ENCODE peak calls at places on chromosomes 11 and 22, in four cellular contexts. D is astrocyte, V is right lobe of liver, X is nephron progenitor cell. A is an unnamed sample.

GRCh38 chr22:32444068-32444467 is 20.2 kb downstream of the BPIFC start:
- DNase-seq in V (no peak), D (no peak), X (no peak), A (no peak)

GRCh38 chr11:28903716-28904115 is 795.5 kb downstream of the METTL15 start:
- DNase-seq in X (no peak), D (no peak), V (no peak), A (no peak)

GRCh38 chr11:278001-278951 is at the start of gene NLRP6:
- DNase-seq in X (no peak), D (no peak), V (no peak), A (no peak)

GRCh38 chr11:89495951-89496350 is 4.8 kb upstream of the NOX4 start:
- DNase-seq in X (no peak), V (no peak), D (peak), A (no peak)

GRCh38 chr11:120168960-120169681 is 31.2 kb upstream of the TRIM29 start:
- DNase-seq in V (no peak), D (no peak), X (peak), A (peak)

GRCh38 chr11:1116104-1116503 is 41.4 kb downstream of the MUC2 start:
- DNase-seq in D (no peak), X (no peak), V (peak), A (no peak)

GRCh38 chr11:112481893-112482292 is 221.2 kb upstream of the PLET1 start:
- DNase-seq in D (no peak), V (no peak), X (no peak), A (no peak)

GRCh38 chr11:67437082-67437821 is at the start of gene PTPRCAP:
- DNase-seq in X (no peak), V (no peak), D (no peak), A (no peak)

GRCh38 chr11:114168086-114168448 is 108.6 kb downstream of the ZBTB16 start:
- DNase-seq in V (no peak), D (no peak), X (no peak), A (no peak)

DNA sequence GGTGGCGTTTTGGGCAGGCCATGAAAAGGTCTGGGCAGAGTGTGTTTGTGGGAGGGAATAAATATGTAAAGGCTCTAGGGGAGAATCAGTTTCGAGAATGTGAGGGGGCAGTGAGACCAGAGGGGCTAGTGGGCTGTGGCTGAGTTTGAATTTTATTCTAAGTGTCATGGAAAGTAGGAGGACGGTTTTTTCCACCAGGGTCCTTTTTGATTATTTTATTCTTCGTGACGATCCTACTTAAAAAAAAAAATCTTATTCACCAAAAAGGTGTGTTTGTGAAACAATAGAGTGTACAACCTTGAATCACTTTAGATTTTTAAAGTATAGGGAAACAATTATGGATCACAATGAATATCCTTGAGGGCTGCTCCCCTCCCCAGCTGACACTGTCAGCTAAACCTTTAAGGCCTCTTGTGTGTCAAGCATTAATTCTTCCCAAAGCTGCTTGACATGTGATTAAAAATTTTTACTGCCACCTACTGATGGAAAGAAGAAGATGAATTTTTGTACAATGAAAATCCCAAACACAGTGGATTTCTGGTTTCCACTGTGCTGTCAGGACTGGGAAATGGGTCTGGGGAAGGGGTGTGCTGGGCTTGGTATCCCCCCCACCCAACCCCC is 107.5 kb upstream of the OR4B1 start:
- DNase-seq in D (peak), X (no peak), V (peak), A (no peak)
- TF ChIP-seq CTCF in D (peak), X (no peak), V (peak), A (peak)

DNA sequence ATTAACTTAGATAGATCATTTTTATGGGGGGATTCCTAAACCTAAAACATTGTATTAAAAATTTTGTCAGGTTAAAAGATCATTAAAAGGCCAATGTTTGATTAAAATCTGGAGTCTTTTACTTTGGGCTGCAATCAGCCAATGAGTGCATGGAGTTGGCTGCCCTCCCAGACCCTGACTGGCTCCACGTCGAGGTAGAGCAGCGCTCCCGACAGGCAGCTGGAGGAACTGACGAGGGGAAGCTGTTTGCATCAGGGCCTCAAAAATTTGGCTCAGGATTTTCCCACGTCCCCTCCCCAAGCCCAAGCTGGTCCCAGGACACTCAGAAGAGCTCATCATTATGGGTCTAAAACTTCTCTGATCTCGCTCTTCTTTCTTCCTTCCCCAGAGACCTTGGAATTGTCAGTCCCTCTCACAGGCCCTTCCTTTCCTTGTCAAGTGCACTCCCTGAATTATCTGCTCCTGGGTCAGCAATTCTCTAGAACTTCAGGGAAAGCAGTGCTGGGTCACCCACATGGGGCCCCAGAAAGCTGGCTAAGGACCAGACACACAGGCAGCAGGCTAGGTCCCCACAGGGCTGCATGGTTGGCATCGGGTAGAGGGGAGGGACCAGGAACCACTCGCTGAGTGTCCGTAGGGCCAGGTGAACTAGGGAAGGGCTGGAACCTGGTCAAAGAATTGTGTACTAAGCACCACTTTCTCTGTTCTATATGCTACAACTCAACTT is 119.6 kb upstream of the IGLL5 start:
- DNase-seq in D (no peak), V (no peak), X (no peak), A (no peak)
- TF ChIP-seq CTCF in D (no peak), V (no peak), X (no peak), A (no peak)

GRCh38 chr11:128956401-128957203 is 13.9 kb upstream of the TP53AIP1 start:
- DNase-seq in D (peak), X (peak), V (no peak), A (peak)
- TF ChIP-seq CTCF in D (peak), X (peak), V (peak), A (peak)

DNA sequence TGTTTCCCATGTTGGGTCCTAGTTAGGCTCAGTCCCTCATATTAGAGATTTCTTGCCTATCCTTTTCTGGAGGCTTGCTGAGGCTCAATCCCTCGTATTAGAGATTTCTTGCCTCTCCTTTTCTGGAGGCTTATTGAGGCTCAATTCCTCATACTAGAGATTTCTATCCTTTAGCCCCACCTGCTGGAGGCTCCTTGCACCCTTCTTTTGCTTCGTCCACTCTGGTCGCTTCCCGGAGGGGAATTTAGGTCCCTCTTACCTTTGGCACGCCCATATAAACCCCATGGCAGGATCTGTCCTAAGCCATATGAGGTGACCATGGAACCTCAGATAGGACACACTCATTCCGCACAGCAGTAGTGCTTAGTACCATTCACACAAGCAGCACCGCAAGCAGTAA is 15.9 kb downstream of the CYP2D6 start:
- DNase-seq in V (no peak), X (no peak), D (no peak), A (peak)
- TF ChIP-seq CTCF in V (no peak), X (no peak), D (peak), A (peak)

DNA sequence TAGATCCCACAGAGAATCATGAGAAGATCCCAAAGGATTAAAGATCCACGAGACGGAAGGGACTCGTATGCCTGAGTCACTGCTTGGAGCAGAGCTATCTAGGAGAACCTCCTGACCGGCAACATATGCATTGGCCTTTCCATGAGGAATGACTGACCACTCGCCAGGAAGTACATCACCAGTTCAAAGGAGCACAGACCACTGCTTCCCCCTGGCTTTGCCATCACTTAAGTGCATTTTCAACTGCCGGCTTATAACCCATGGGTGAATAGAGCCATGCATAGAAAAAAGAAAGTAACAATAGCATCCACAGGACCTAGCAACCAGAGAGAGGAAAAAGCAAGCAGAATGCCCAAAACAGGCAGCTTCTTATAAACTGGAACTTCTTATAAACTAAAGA is 98.3 kb upstream of the ZC3H12C start:
- DNase-seq in X (no peak), V (no peak), D (no peak), A (no peak)
- TF ChIP-seq CTCF in X (no peak), V (no peak), D (no peak), A (no peak)

GRCh38 chr11:101323997-101324396 is 194.4 kb upstream of the PGR start:
- DNase-seq in D (no peak), X (no peak), V (no peak), A (no peak)
- TF ChIP-seq CTCF in D (no peak), X (no peak), V (peak), A (no peak)

DNA sequence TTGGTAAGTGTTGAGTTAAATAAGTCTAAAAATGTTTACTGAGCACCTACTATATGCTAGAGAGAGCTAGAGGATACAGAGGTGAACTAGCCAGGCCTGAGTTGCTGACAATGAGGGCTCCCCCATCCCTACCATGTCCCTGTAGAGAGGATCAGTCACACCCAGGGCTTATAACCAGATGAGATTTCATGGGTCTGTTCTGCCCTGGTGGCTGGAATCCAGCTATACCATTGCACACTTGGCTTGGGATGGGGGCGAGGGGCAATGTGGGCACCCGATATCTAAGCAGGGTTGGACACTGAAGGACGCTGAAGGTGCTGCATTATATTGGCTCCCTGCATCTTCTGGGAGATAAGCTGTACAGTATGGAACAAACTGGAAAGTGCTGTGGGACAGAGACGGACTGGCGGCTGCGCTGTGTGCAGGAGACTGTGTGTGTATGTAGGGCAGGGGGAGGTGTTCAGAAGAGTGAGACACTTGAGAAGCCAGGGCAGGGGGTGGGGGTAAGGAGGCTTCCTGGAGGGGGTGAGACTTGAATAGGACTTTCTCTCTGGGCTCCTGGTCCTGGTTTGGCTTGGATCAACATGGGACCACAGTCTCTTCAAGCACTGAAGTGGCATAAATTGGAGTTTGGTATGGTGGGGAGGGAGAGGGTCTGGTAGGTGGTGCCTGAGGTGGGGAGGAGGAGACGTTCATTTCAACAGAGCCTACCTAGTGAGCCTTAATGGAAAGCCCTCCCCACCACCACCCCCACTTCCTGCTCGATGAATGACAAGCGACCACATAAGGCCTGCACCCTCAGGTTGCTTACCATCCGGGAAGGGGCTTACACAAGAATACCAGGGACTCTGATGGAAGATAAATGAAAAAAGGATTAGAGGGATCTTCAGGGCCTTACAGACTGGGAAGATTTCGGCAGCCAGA is 1.8 kb downstream of the CD82 start:
- DNase-seq in D (no peak), V (no peak), X (no peak), A (no peak)
- TF ChIP-seq CTCF in D (no peak), V (no peak), X (no peak), A (peak)

GRCh38 chr11:16986434-16987204 is 27.6 kb downstream of the PLEKHA7 start:
- DNase-seq in X (peak), V (peak), D (no peak), A (no peak)
- TF ChIP-seq CTCF in X (no peak), V (no peak), D (no peak), A (no peak)

GRCh38 chr11:46967962-46968361 is 31.4 kb downstream of the CSTPP1 start:
- DNase-seq in X (no peak), V (no peak), D (no peak), A (no peak)
- TF ChIP-seq CTCF in X (no peak), V (no peak), D (no peak), A (no peak)

A was measured in neural crest cell.